ENCODE peak calls at places on chromosome 18, in four cellular contexts. T is AG10803, F is hypothalamus, Z is NCI-H1092. Y is an unnamed sample.

GRCh38 chr18:48918156-48918555 is 32.6 kb downstream of the SMAD7 start:
- DNase-seq in T (no peak), F (no peak), Z (no peak), Y (no peak)

GRCh38 chr18:79195716-79196683 is 126.8 kb downstream of the ATP9B start:
- DNase-seq in T (no peak), F (no peak), Z (no peak), Y (peak; percentile 11)

GRCh38 chr18:35460719-35461118 is 37.0 kb downstream of the INO80C start:
- DNase-seq in T (peak; percentile 31), F (no peak), Z (no peak), Y (no peak)

GRCh38 chr18:13147146-13147545 is 71.4 kb upstream of the LDLRAD4 start:
- DNase-seq in T (no peak), F (no peak), Z (peak; percentile 33), Y (peak; percentile 92)

GRCh38 chr18:2087877-2088673 is 483.2 kb downstream of the METTL4 start:
- DNase-seq in T (peak; percentile 53), F (no peak), Z (no peak), Y (no peak)

GRCh38 chr18:12608292-12608691 is 49.6 kb downstream of the SPIRE1 start:
- DNase-seq in T (peak; percentile 59), F (no peak), Z (no peak), Y (no peak)

GRCh38 chr18:53920312-53921075 is 304.0 kb downstream of the MBD2 start:
- DNase-seq in T (no peak), F (no peak), Z (no peak), Y (no peak)

GRCh38 chr18:69648486-69648885 is 247.8 kb downstream of the DOK6 start:
- DNase-seq in T (no peak), F (no peak), Z (peak; percentile 50), Y (peak; percentile 83)

Y was measured in NCI-H2081.